ENCODE peak calls at places on chromosomes 2 and 18, in ten cellular contexts. One of them, this sample, is unnamed.

GRCh38 chr2:177326591-177326990 is 62.1 kb upstream of the NFE2L2 start:
- DNase-seq in SJSA1: no peak
- DNase-seq in substantia nigra: no peak
- DNase-seq in esophagus squamous epithelium: no peak
- DNase-seq in A549: no peak
- DNase-seq in K562: no peak
- DNase-seq in Peyer's patch: no peak
- DNase-seq in PC-9: no peak
- DNase-seq in tibial nerve: no peak
- DNase-seq in colonic mucosa: no peak
- DNase-seq in this sample: no peak

GRCh38 chr2:90207454-90208058 is 1516.1 kb downstream of the RPIA start:
- DNase-seq in SJSA1: peak; percentile 25
- DNase-seq in substantia nigra: no peak
- DNase-seq in esophagus squamous epithelium: no peak
- DNase-seq in A549: peak; percentile 31
- DNase-seq in K562: peak; percentile 37
- DNase-seq in Peyer's patch: no peak
- DNase-seq in PC-9: no peak
- DNase-seq in tibial nerve: no peak
- DNase-seq in colonic mucosa: no peak
- DNase-seq in this sample: no peak

GRCh38 chr2:80461505-80462197 is 157.1 kb upstream of the LRRTM1 start:
- DNase-seq in SJSA1: no peak
- DNase-seq in substantia nigra: no peak
- DNase-seq in esophagus squamous epithelium: no peak
- DNase-seq in A549: no peak
- DNase-seq in K562: no peak
- DNase-seq in Peyer's patch: no peak
- DNase-seq in PC-9: no peak
- DNase-seq in tibial nerve: no peak
- DNase-seq in colonic mucosa: no peak
- DNase-seq in this sample: no peak

GRCh38 chr2:136006658-136007057 is 21.2 kb upstream of the DARS1 start:
- DNase-seq in SJSA1: peak; percentile 18
- DNase-seq in substantia nigra: no peak
- DNase-seq in esophagus squamous epithelium: no peak
- DNase-seq in A549: peak; percentile 27
- DNase-seq in K562: no peak
- DNase-seq in Peyer's patch: no peak
- DNase-seq in PC-9: no peak
- DNase-seq in tibial nerve: no peak
- DNase-seq in colonic mucosa: no peak
- DNase-seq in this sample: no peak

GRCh38 chr2:28801726-28802125 is 8.9 kb upstream of the SPDYA start:
- DNase-seq in SJSA1: no peak
- DNase-seq in substantia nigra: no peak
- DNase-seq in esophagus squamous epithelium: no peak
- DNase-seq in A549: peak; percentile 25
- DNase-seq in K562: no peak
- DNase-seq in Peyer's patch: no peak
- DNase-seq in PC-9: no peak
- DNase-seq in tibial nerve: no peak
- DNase-seq in colonic mucosa: no peak
- DNase-seq in this sample: no peak

GRCh38 chr2:226855766-226856165 is 19.9 kb downstream of the RHBDD1 start:
- DNase-seq in SJSA1: no peak
- DNase-seq in substantia nigra: no peak
- DNase-seq in esophagus squamous epithelium: no peak
- DNase-seq in A549: no peak
- DNase-seq in K562: no peak
- DNase-seq in Peyer's patch: no peak
- DNase-seq in PC-9: no peak
- DNase-seq in tibial nerve: no peak
- DNase-seq in colonic mucosa: no peak
- DNase-seq in this sample: no peak

GRCh38 chr18:53115876-53116585 is 776.0 kb downstream of the DCC start:
- DNase-seq in SJSA1: no peak
- DNase-seq in substantia nigra: no peak
- DNase-seq in esophagus squamous epithelium: no peak
- DNase-seq in A549: no peak
- DNase-seq in K562: no peak
- DNase-seq in Peyer's patch: no peak
- DNase-seq in PC-9: no peak
- DNase-seq in tibial nerve: no peak
- DNase-seq in colonic mucosa: no peak
- DNase-seq in this sample: no peak

GRCh38 chr2:101064868-101065549 is 62.9 kb downstream of the RPL31 start:
- DNase-seq in SJSA1: peak; percentile 80
- DNase-seq in substantia nigra: no peak
- DNase-seq in esophagus squamous epithelium: no peak
- DNase-seq in A549: peak; percentile 87
- DNase-seq in K562: no peak
- DNase-seq in Peyer's patch: no peak
- DNase-seq in PC-9: peak; percentile 34
- DNase-seq in tibial nerve: no peak
- DNase-seq in colonic mucosa: no peak
- DNase-seq in this sample: no peak

GRCh38 chr2:126368778-126369177 is 287.2 kb upstream of the GYPC start:
- DNase-seq in SJSA1: no peak
- DNase-seq in substantia nigra: no peak
- DNase-seq in esophagus squamous epithelium: no peak
- DNase-seq in A549: no peak
- DNase-seq in K562: no peak
- DNase-seq in Peyer's patch: no peak
- DNase-seq in PC-9: no peak
- DNase-seq in tibial nerve: no peak
- DNase-seq in colonic mucosa: no peak
- DNase-seq in this sample: no peak

DNA sequence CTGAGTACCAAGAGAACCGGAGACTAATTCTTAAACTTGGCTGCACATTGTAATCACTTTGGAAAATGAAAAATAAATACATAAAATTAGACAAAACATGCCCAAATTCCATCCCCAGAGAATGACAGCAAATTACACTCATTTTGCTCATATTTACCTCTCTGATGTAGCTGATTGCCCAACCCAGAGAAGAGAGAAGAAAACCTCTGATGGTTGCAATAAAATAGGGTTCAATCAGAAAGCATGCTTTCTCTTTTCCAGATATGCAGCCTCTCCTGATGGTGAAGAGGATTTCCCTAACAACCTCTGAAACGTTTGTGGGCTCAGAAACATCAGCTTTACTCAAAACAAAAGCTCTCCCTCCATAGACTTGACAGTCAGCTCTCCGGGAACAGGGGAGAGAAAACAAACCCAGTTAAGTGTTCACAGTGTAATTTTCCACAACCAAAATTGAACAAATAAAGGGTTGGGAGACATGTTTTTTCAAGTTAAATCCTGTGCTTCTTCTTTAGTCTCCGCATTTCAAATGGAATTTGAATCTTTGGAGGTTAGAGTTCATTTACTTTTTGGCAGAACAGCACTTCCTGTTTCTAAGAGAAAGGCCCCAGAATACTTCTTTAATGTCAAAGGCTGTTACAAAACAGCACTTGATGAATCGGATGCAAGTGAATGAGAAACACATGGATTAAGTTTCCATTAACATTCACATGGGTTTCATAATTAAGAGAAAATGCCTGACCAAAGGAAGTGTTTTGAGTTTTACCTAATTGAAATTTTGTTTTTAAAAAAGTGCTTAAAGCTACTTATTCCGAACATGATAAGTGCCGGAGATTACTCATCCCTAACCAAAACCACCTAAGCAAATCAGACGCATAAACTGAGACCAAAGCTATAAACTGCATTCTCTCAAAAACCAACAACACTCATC is 570.1 kb upstream of the SYT4 start:
- DNase-seq in SJSA1: peak; percentile 4
- DNase-seq in substantia nigra: no peak
- DNase-seq in esophagus squamous epithelium: no peak
- DNase-seq in A549: no peak
- DNase-seq in K562: no peak
- DNase-seq in Peyer's patch: no peak
- DNase-seq in PC-9: no peak
- DNase-seq in tibial nerve: no peak
- DNase-seq in colonic mucosa: no peak
- DNase-seq in this sample: no peak
- H3K27ac ChIP-seq in SJSA1: no peak overlapping the region
- H3K27ac ChIP-seq in substantia nigra: no peak overlapping the region
- H3K27ac ChIP-seq in esophagus squamous epithelium: peak overlapping the region; percentile 36
- H3K27ac ChIP-seq in A549: no peak overlapping the region
- H3K27ac ChIP-seq in K562: no peak overlapping the region
- H3K27ac ChIP-seq in Peyer's patch: peak overlapping the region; percentile 40
- H3K27ac ChIP-seq in PC-9: no peak overlapping the region
- H3K27ac ChIP-seq in tibial nerve: peak overlapping the region; percentile 40
- H3K27ac ChIP-seq in colonic mucosa: peak overlapping the region; percentile 15
- H3K27ac ChIP-seq in this sample: no peak overlapping the region

GRCh38 chr18:14976736-14977430 is 228.9 kb downstream of the ANKRD30B start:
- DNase-seq in SJSA1: peak; percentile 41
- DNase-seq in substantia nigra: no peak
- DNase-seq in esophagus squamous epithelium: no peak
- DNase-seq in A549: no peak
- DNase-seq in K562: no peak
- DNase-seq in Peyer's patch: no peak
- DNase-seq in PC-9: peak; percentile 45
- DNase-seq in tibial nerve: no peak
- DNase-seq in colonic mucosa: no peak
- DNase-seq in this sample: no peak

GRCh38 chr18:14978191-14978590 is 230.2 kb downstream of the ANKRD30B start:
- DNase-seq in SJSA1: no peak
- DNase-seq in substantia nigra: no peak
- DNase-seq in esophagus squamous epithelium: no peak
- DNase-seq in A549: no peak
- DNase-seq in K562: no peak
- DNase-seq in Peyer's patch: no peak
- DNase-seq in PC-9: no peak
- DNase-seq in tibial nerve: no peak
- DNase-seq in colonic mucosa: no peak
- DNase-seq in this sample: no peak

GRCh38 chr18:14978962-14979535 is 231.1 kb downstream of the ANKRD30B start:
- DNase-seq in SJSA1: no peak
- DNase-seq in substantia nigra: peak; percentile 11
- DNase-seq in esophagus squamous epithelium: no peak
- DNase-seq in A549: peak; percentile 2
- DNase-seq in K562: peak; percentile 19
- DNase-seq in Peyer's patch: no peak
- DNase-seq in PC-9: peak; percentile 33
- DNase-seq in tibial nerve: no peak
- DNase-seq in colonic mucosa: peak; percentile 50
- DNase-seq in this sample: peak; percentile 16

GRCh38 chr18:14975431-14975830 is 227.5 kb downstream of the ANKRD30B start:
- DNase-seq in SJSA1: no peak
- DNase-seq in substantia nigra: no peak
- DNase-seq in esophagus squamous epithelium: no peak
- DNase-seq in A549: no peak
- DNase-seq in K562: no peak
- DNase-seq in Peyer's patch: no peak
- DNase-seq in PC-9: no peak
- DNase-seq in tibial nerve: no peak
- DNase-seq in colonic mucosa: no peak
- DNase-seq in this sample: no peak

GRCh38 chr18:14979875-14980274 is 231.9 kb downstream of the ANKRD30B start:
- DNase-seq in SJSA1: no peak
- DNase-seq in substantia nigra: no peak
- DNase-seq in esophagus squamous epithelium: no peak
- DNase-seq in A549: no peak
- DNase-seq in K562: no peak
- DNase-seq in Peyer's patch: no peak
- DNase-seq in PC-9: no peak
- DNase-seq in tibial nerve: no peak
- DNase-seq in colonic mucosa: no peak
- DNase-seq in this sample: no peak
- H3K27ac ChIP-seq in SJSA1: no peak overlapping the region
- H3K27ac ChIP-seq in substantia nigra: no peak overlapping the region
- H3K27ac ChIP-seq in esophagus squamous epithelium: no peak overlapping the region
- H3K27ac ChIP-seq in A549: no peak overlapping the region
- H3K27ac ChIP-seq in K562: no peak overlapping the region
- H3K27ac ChIP-seq in Peyer's patch: no peak overlapping the region
- H3K27ac ChIP-seq in PC-9: no peak overlapping the region
- H3K27ac ChIP-seq in tibial nerve: no peak overlapping the region
- H3K27ac ChIP-seq in colonic mucosa: no peak overlapping the region
- H3K27ac ChIP-seq in this sample: no peak overlapping the region

DNA sequence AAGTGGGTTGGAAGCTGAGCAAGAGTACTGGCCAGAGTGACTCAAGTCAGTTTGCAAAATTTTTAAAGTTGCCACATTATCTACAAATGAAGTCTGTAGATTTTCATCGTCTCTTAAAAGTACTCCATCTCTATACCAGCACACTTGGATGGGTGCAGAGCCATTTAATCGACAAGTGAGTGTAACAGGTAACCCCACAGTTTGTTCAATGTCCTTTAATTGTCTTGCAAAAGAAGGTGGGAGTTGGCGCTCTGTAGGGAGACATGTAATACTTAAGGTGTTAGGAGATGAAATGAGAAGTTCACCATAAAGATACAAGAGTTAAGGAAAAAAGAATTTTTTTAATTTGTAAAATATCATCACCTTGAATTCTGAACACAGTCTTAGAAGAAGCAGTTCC is 84.9 kb downstream of the TTN start:
- DNase-seq in SJSA1: no peak
- DNase-seq in substantia nigra: no peak
- DNase-seq in esophagus squamous epithelium: no peak
- DNase-seq in A549: no peak
- DNase-seq in K562: no peak
- DNase-seq in Peyer's patch: no peak
- DNase-seq in PC-9: no peak
- DNase-seq in tibial nerve: no peak
- DNase-seq in colonic mucosa: no peak
- DNase-seq in this sample: no peak
- H3K27ac ChIP-seq in SJSA1: no peak overlapping the region
- H3K27ac ChIP-seq in substantia nigra: no peak overlapping the region
- H3K27ac ChIP-seq in esophagus squamous epithelium: no peak overlapping the region
- H3K27ac ChIP-seq in A549: no peak overlapping the region
- H3K27ac ChIP-seq in K562: no peak overlapping the region
- H3K27ac ChIP-seq in Peyer's patch: no peak overlapping the region
- H3K27ac ChIP-seq in PC-9: no peak overlapping the region
- H3K27ac ChIP-seq in tibial nerve: no peak overlapping the region
- H3K27ac ChIP-seq in colonic mucosa: no peak overlapping the region
- H3K27ac ChIP-seq in this sample: no peak overlapping the region

DNA sequence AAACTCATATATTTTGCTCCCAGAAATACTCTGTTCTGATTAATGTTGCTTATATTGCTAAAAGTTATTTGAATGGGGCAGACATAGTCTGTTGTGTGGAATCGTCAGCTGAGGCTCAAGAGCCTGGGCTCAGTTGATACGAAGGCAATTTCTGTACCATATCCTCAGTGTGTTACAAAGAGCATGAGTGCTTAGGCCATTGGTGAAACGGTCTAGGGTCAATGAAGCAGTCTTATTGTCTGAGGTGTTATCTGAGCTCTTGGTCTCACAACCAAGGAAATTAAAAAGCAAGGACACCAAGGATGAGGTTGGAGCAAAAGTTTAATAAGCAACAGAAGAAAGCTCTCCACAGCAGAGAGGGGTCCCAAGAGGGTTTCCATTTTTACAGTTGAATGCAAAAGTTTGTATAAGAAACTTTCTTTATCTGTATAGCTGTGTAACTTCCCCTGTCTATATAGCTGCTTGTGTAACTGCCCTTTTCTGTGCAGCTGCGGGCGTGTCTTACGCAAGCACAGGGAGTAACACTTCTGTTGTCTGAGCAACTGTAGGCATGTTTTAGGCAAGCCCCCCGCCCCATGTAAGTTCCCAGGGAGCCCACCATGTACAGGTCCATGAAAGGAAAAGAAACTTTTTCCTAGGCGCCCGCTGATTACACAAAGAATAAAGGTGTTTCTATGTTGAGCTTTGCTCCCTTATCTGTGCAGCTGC is 40.6 kb upstream of the DSC1 start:
- DNase-seq in SJSA1: no peak
- DNase-seq in substantia nigra: no peak
- DNase-seq in esophagus squamous epithelium: no peak
- DNase-seq in A549: no peak
- DNase-seq in K562: peak; percentile 60
- DNase-seq in Peyer's patch: no peak
- DNase-seq in PC-9: no peak
- DNase-seq in tibial nerve: no peak
- DNase-seq in colonic mucosa: peak; percentile 54
- DNase-seq in this sample: no peak
- H3K27ac ChIP-seq in SJSA1: no peak overlapping the region
- H3K27ac ChIP-seq in substantia nigra: no peak overlapping the region
- H3K27ac ChIP-seq in esophagus squamous epithelium: peak overlapping the region; percentile 90
- H3K27ac ChIP-seq in A549: no peak overlapping the region
- H3K27ac ChIP-seq in K562: peak overlapping the region; percentile 61
- H3K27ac ChIP-seq in Peyer's patch: no peak overlapping the region
- H3K27ac ChIP-seq in PC-9: no peak overlapping the region
- H3K27ac ChIP-seq in tibial nerve: no peak overlapping the region
- H3K27ac ChIP-seq in colonic mucosa: peak overlapping the region; percentile 64
- H3K27ac ChIP-seq in this sample: no peak overlapping the region